ENCODE peak calls at places on chromosomes 11 and 22, in four cellular contexts. C, H, S and B are unnamed samples.
A peak's percentile ranks its signal among the peaks of the same experiment; 100 is the strongest.

GRCh38 chr11:102874842-102875241 is at the start of gene MMP12:
- DNase-seq in S (no peak), C (no peak), H (no peak), B (no peak)

GRCh38 chr11:57641426-57641825 is 8.3 kb downstream of the YPEL4 start:
- DNase-seq in C (no peak), H (no peak), S (no peak), B (no peak)

GRCh38 chr11:85316967-85317366 is 310.2 kb downstream of the DLG2 start:
- DNase-seq in S (no peak), H (no peak), C (no peak), B (no peak)

GRCh38 chr11:32893091-32893946 is 708 bp downstream of the QSER1 start:
- DNase-seq in S (no peak), H (no peak), C (peak; percentile 43), B (peak; percentile 32)

GRCh38 chr11:100561325-100561724 is 125.8 kb upstream of the ARHGAP42 start:
- DNase-seq in H (no peak), S (no peak), C (no peak), B (no peak)

GRCh38 chr11:68033708-68034045 is 3.2 kb downstream of the NDUFS8 start:
- DNase-seq in S (no peak), C (peak; percentile 78), H (no peak), B (no peak)

GRCh38 chr11:69352715-69353325 is 58.9 kb downstream of the MYEOV start:
- DNase-seq in S (no peak), H (peak; percentile 92), C (peak; percentile 23), B (no peak)

GRCh38 chr11:130516175-130516867 is 67.9 kb downstream of the ADAMTS15 start:
- DNase-seq in H (no peak), S (no peak), C (no peak), B (no peak)

GRCh38 chr11:130220311-130221030 is 60.9 kb downstream of the ST14 start:
- DNase-seq in C (no peak), H (no peak), S (no peak), B (no peak)

GRCh38 chr22:25134028-25134427 is 65.6 kb upstream of the CRYBB3 start:
- DNase-seq in S (no peak), H (no peak), C (peak; percentile 83), B (no peak)

GRCh38 chr11:83508804-83509203 is 222.6 kb upstream of the CCDC90B start:
- DNase-seq in S (no peak), C (no peak), H (no peak), B (no peak)

GRCh38 chr22:32112380-32112779 is 46.7 kb downstream of the C22orf42 start:
- DNase-seq in H (no peak), C (no peak), S (no peak), B (no peak)

GRCh38 chr22:41699264-41700104 is at the start of gene MEI1:
- DNase-seq in S (peak; percentile 82), H (no peak), C (peak; percentile 90), B (peak; percentile 84)

GRCh38 chr22:39123811-39124668 is 27.0 kb downstream of the APOBEC3H start:
- DNase-seq in H (no peak), S (no peak), C (no peak), B (no peak)

GRCh38 chr11:29019960-29020683 is 911.9 kb downstream of the METTL15 start:
- DNase-seq in H (no peak), C (no peak), S (no peak), B (no peak)

GRCh38 chr11:115963170-115963569 is 459.0 kb upstream of the CADM1 start:
- DNase-seq in S (no peak), H (no peak), C (no peak), B (no peak)
- H3K9me3 ChIP-seq in S (no peaks in the 10 kb centered on the region), H (no peaks in the 10 kb centered on the region), C (no peaks in the 10 kb centered on the region), B (no peaks in the 10 kb centered on the region)

GRCh38 chr11:133531971-133532651 is at the start of gene OPCML:
- DNase-seq in H (no peak), C (no peak), S (no peak), B (no peak)

GRCh38 chr11:133529807-133530500 is 2.3 kb downstream of the OPCML start:
- DNase-seq in S (no peak), C (no peak), H (no peak), B (no peak)

GRCh38 chr11:133533205-133533604 is 904 bp upstream of the OPCML start:
- DNase-seq in C (no peak), S (no peak), H (no peak), B (no peak)

GRCh38 chr11:133531450-133531849 is 851 bp downstream of the OPCML start:
- DNase-seq in H (no peak), S (no peak), C (no peak), B (no peak)

GRCh38 chr11:133530501-133530835 is 1.8 kb downstream of the OPCML start:
- DNase-seq in C (no peak), S (no peak), H (no peak), B (no peak)
- H3K9me3 ChIP-seq in C (no peaks in the 10 kb centered on the region), S (no peaks in the 10 kb centered on the region), H (no peaks in the 10 kb centered on the region), B (no peaks in the 10 kb centered on the region)

DNA sequence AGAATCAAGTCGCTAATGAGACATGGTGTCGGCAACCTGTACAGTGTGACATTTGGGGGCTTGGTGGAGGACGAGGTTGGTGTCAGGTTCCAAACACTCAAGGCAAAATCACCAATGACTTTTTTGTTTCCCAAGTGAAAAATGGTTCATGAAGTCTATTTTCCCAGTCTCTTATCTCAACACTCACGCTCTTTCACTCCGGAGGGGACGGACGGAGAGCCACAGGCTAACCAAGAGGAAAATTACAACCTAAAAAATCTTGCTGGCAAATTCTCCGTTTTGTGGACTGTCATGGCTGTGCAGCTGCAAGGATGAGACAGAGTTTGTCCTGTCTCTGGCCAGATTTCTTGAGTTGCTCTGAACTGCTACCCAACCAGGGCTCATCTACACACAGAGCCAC is 101.2 kb downstream of the ABTB2 start:
- DNase-seq in C (no peak), H (no peak), S (no peak), B (no peak)
- H3K9me3 ChIP-seq in C (no peaks in the 10 kb centered on the region), H (no peaks in the 10 kb centered on the region), S (no peaks in the 10 kb centered on the region), B (no peaks in the 10 kb centered on the region)

GRCh38 chr22:48685767-48686166 is 1141.9 kb downstream of the BRD1 start:
- DNase-seq in H (no peak), C (no peak), S (no peak), B (no peak)

GRCh38 chr22:48679656-48680555 is 1147.8 kb downstream of the BRD1 start:
- DNase-seq in H (no peak), S (no peak), C (no peak), B (no peak)

GRCh38 chr22:48683640-48684039 is 1144.0 kb downstream of the BRD1 start:
- DNase-seq in C (no peak), H (no peak), S (no peak), B (no peak)

GRCh38 chr22:48680601-48681000 is 1147.1 kb downstream of the BRD1 start:
- DNase-seq in C (no peak), H (no peak), S (no peak), B (no peak)

DNA sequence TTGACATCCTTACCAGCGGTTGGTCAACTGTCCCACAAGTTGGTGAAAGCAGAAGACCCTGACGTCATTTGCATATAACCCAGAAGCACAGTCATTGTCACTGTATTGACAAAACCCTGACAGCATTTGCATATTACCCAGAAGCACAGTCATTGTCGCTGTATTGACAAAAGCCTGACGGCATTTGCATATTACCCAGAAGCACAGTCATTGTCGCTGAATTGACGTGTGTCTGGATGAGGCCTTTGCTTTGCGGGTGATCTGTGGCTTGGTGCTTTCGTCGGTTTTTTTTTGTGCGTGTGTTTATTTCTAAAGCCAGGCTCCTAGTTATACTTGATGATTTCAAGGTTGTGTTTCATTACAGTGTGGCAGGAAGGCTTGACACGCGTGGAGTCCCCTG is 1145.2 kb downstream of the BRD1 start:
- DNase-seq in S (no peak), H (no peak), C (no peak), B (no peak)
- H3K9me3 ChIP-seq in S (no peaks in the 10 kb centered on the region), H (peaks cover 26% of the 10 kb centered on the region), C (no peaks in the 10 kb centered on the region), B (no peaks in the 10 kb centered on the region)

GRCh38 chr22:29700949-29701927 is 18.6 kb upstream of the CABP7 start:
- DNase-seq in S (no peak), H (no peak), C (no peak), B (no peak)
- H3K9me3 ChIP-seq in S (no peaks in the 10 kb centered on the region), H (no peaks in the 10 kb centered on the region), C (no peaks in the 10 kb centered on the region), B (no peaks in the 10 kb centered on the region)

DNA sequence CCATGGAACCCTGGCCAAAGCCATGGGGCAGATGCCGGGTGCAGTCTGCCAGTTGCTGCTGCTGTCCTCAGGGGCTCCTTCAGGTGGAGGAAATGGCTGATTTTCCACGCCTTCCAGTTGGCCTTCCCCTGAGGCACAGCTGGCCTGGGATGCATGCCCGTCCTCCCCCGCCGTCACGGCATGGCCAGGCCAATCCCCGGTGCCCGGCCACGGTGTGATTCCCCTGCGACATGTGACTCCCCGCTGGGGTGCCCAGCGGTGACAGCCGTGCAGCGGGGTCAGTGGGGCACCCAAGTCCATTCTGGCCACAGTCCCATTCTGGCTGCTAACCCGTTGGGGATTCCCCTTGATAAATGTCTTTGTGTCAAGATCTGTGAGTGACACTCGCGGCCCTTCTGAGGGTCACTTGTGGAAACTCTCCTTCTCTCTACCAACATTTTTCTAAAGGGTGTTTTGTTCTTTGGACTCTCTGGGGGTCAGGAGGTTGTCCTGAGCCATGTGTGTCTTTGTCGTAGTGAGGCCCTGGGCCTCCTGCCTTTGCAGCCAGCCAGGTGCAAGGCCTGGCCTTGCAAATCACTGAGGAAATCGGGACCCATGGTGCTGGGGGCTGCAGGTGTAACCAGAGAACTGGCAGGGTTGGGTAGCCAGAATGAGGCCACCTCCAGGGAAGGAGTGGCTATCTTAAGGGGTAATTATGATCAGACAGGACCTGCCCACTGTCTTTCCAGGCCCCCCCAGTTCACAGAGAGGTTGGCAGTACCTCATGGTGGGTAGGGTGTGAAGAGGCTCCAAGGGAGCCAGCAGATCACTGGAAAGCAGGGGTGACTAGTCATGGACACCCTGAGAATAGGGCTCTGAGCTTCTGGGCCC is 37.1 kb downstream of the KCNQ1OT1 start:
- DNase-seq in H (no peak), S (no peak), C (peak; percentile 23), B (no peak)
- H3K9me3 ChIP-seq in H (peaks cover 4% of the 10 kb centered on the region), S (peaks cover 6% of the 10 kb centered on the region), C (peaks cover 28% of the 10 kb centered on the region), B (no peaks in the 10 kb centered on the region)

GRCh38 chr11:128572965-128573364 is 14.4 kb downstream of the ETS1 start:
- DNase-seq in H (no peak), S (no peak), C (no peak), B (no peak)
- H3K9me3 ChIP-seq in H (no peaks in the 10 kb centered on the region), S (peaks cover 7% of the 10 kb centered on the region), C (no peaks in the 10 kb centered on the region), B (no peaks in the 10 kb centered on the region)